ENCODE peak calls at places on chromosomes 12 and 14, in six cellular contexts. C is T-cell; G is skeletal muscle cell; V is GM13976; M is germinal center; Q is naive thymus-derived CD8-positive, alpha-beta T cell. N is an unnamed sample.

GRCh38 chr12:91432079-91432478 is 249.5 kb upstream of the DCN start:
- DNase-seq in C (no peak), G (peak), V (no peak), M (no peak), Q (no peak), N (no peak)

GRCh38 chr14:34081576-34082136 is 130.8 kb upstream of the EGLN3 start:
- DNase-seq in C (no peak), G (no peak), V (no peak), M (no peak), Q (no peak), N (peak)

GRCh38 chr12:32477714-32478113 is 78.4 kb downstream of the FGD4 start:
- DNase-seq in C (no peak), G (peak), V (no peak), M (no peak), Q (no peak), N (peak)

GRCh38 chr14:76421662-76422061 is 45.7 kb downstream of the ESRRB start:
- DNase-seq in C (no peak), G (no peak), V (no peak), M (no peak), Q (no peak), N (no peak)

GRCh38 chr12:11658796-11659195 is 9.3 kb downstream of the ETV6 start:
- DNase-seq in C (no peak), G (peak), V (no peak), M (no peak), Q (no peak), N (peak)

GRCh38 chr12:6457220-6457945 is 5.5 kb downstream of the TAPBPL start:
- DNase-seq in C (no peak), G (no peak), V (no peak), M (no peak), Q (no peak), N (no peak)

GRCh38 chr14:60563113-60563512 is 54.2 kb downstream of the SIX6 start:
- DNase-seq in C (no peak), G (peak), V (no peak), M (no peak), Q (no peak), N (peak)

GRCh38 chr14:73392329-73393257 is 65.8 kb downstream of the NUMB start:
- DNase-seq in C (no peak), G (no peak), V (peak), M (no peak), Q (no peak), N (no peak)

GRCh38 chr14:73227812-73228781 is 9.2 kb upstream of the PAPLN start:
- DNase-seq in C (no peak), G (peak), V (no peak), M (no peak), Q (no peak), N (peak)

GRCh38 chr14:67962215-67962644 is 142.7 kb downstream of the RAD51B start:
- DNase-seq in C (no peak), G (no peak), V (peak), M (peak), Q (no peak), N (no peak)